ENCODE peak calls at places on chromosomes 4 and X, in nine cellular contexts. One of them, this sample, is unnamed.

GRCh38 chrX:2642791-2643190 is 48.3 kb upstream of the CD99 start:
- DNase-seq in CD4-positive, alpha-beta T cell: no peak
- DNase-seq in fibroblast of lung: peak
- DNase-seq in GM23338: no peak
- DNase-seq in GM12865: no peak
- DNase-seq in endodermal cell: no peak
- DNase-seq in GM13977: no peak
- DNase-seq in cardiac fibroblast: no peak
- DNase-seq in tibial artery: no peak
- DNase-seq in this sample: no peak

GRCh38 chr4:182343435-182343834 is 100.2 kb downstream of the TENM3 start:
- DNase-seq in CD4-positive, alpha-beta T cell: no peak
- DNase-seq in fibroblast of lung: no peak
- DNase-seq in GM23338: peak
- DNase-seq in GM12865: no peak
- DNase-seq in endodermal cell: peak
- DNase-seq in GM13977: no peak
- DNase-seq in cardiac fibroblast: no peak
- DNase-seq in tibial artery: no peak
- DNase-seq in this sample: no peak

GRCh38 chr4:159549092-159549491 is 446.2 kb downstream of the RAPGEF2 start:
- DNase-seq in CD4-positive, alpha-beta T cell: no peak
- DNase-seq in fibroblast of lung: peak
- DNase-seq in GM23338: no peak
- DNase-seq in GM12865: no peak
- DNase-seq in endodermal cell: no peak
- DNase-seq in GM13977: no peak
- DNase-seq in cardiac fibroblast: no peak
- DNase-seq in tibial artery: no peak
- DNase-seq in this sample: no peak

GRCh38 chrX:107226766-107227165 is 20.4 kb downstream of the DNAAF6 start:
- DNase-seq in CD4-positive, alpha-beta T cell: no peak
- DNase-seq in fibroblast of lung: no peak
- DNase-seq in GM23338: no peak
- DNase-seq in GM12865: no peak
- DNase-seq in endodermal cell: no peak
- DNase-seq in GM13977: no peak
- DNase-seq in cardiac fibroblast: no peak
- DNase-seq in tibial artery: no peak
- DNase-seq in this sample: no peak

GRCh38 chr4:16055937-16056336 is 27.9 kb downstream of the PROM1 start:
- DNase-seq in CD4-positive, alpha-beta T cell: no peak
- DNase-seq in fibroblast of lung: no peak
- DNase-seq in GM23338: no peak
- DNase-seq in GM12865: no peak
- DNase-seq in endodermal cell: no peak
- DNase-seq in GM13977: no peak
- DNase-seq in cardiac fibroblast: no peak
- DNase-seq in tibial artery: no peak
- DNase-seq in this sample: no peak

GRCh38 chr4:70197842-70198241 is 2.3 kb downstream of the ODAM start:
- DNase-seq in CD4-positive, alpha-beta T cell: no peak
- DNase-seq in fibroblast of lung: peak
- DNase-seq in GM23338: peak
- DNase-seq in GM12865: no peak
- DNase-seq in endodermal cell: peak
- DNase-seq in GM13977: no peak
- DNase-seq in cardiac fibroblast: no peak
- DNase-seq in tibial artery: no peak
- DNase-seq in this sample: no peak

GRCh38 chr4:39285111-39285795 is 80.9 kb downstream of the RFC1 start:
- DNase-seq in CD4-positive, alpha-beta T cell: no peak
- DNase-seq in fibroblast of lung: no peak
- DNase-seq in GM23338: no peak
- DNase-seq in GM12865: no peak
- DNase-seq in endodermal cell: no peak
- DNase-seq in GM13977: no peak
- DNase-seq in cardiac fibroblast: no peak
- DNase-seq in tibial artery: no peak
- DNase-seq in this sample: no peak

GRCh38 chr4:87469390-87469789 is 47.0 kb downstream of the NUDT9 start:
- DNase-seq in CD4-positive, alpha-beta T cell: no peak
- DNase-seq in fibroblast of lung: peak
- DNase-seq in GM23338: no peak
- DNase-seq in GM12865: peak
- DNase-seq in endodermal cell: no peak
- DNase-seq in GM13977: no peak
- DNase-seq in cardiac fibroblast: peak
- DNase-seq in tibial artery: no peak
- DNase-seq in this sample: no peak

GRCh38 chr4:123811763-123812390 is 415.3 kb downstream of the SPRY1 start:
- DNase-seq in CD4-positive, alpha-beta T cell: no peak
- DNase-seq in fibroblast of lung: no peak
- DNase-seq in GM23338: no peak
- DNase-seq in GM12865: peak
- DNase-seq in endodermal cell: no peak
- DNase-seq in GM13977: no peak
- DNase-seq in cardiac fibroblast: no peak
- DNase-seq in tibial artery: no peak
- DNase-seq in this sample: peak

GRCh38 chr4:144174401-144175067 is 34.0 kb upstream of the GYPA start:
- DNase-seq in CD4-positive, alpha-beta T cell: no peak
- DNase-seq in fibroblast of lung: peak
- DNase-seq in GM23338: peak
- DNase-seq in GM12865: peak
- DNase-seq in endodermal cell: no peak
- DNase-seq in GM13977: peak
- DNase-seq in cardiac fibroblast: peak
- DNase-seq in tibial artery: no peak
- DNase-seq in this sample: peak

GRCh38 chrX:110408949-110409588 is 50.4 kb downstream of the RTL9 start:
- DNase-seq in CD4-positive, alpha-beta T cell: no peak
- DNase-seq in fibroblast of lung: no peak
- DNase-seq in GM23338: no peak
- DNase-seq in GM12865: no peak
- DNase-seq in endodermal cell: no peak
- DNase-seq in GM13977: no peak
- DNase-seq in cardiac fibroblast: peak
- DNase-seq in tibial artery: no peak
- DNase-seq in this sample: no peak

GRCh38 chrX:80765226-80765625 is 44.5 kb downstream of the BRWD3 start:
- DNase-seq in CD4-positive, alpha-beta T cell: no peak
- DNase-seq in fibroblast of lung: peak
- DNase-seq in GM23338: peak
- DNase-seq in GM12865: no peak
- DNase-seq in endodermal cell: no peak
- DNase-seq in GM13977: no peak
- DNase-seq in cardiac fibroblast: peak
- DNase-seq in tibial artery: no peak
- DNase-seq in this sample: no peak

GRCh38 chr4:22458112-22458511 is 57.8 kb downstream of the ADGRA3 start:
- DNase-seq in CD4-positive, alpha-beta T cell: no peak
- DNase-seq in fibroblast of lung: no peak
- DNase-seq in GM23338: no peak
- DNase-seq in GM12865: no peak
- DNase-seq in endodermal cell: no peak
- DNase-seq in GM13977: no peak
- DNase-seq in cardiac fibroblast: no peak
- DNase-seq in tibial artery: no peak
- DNase-seq in this sample: no peak

GRCh38 chr4:176492648-176493302 is 173.0 kb downstream of the SPCS3 start:
- DNase-seq in CD4-positive, alpha-beta T cell: no peak
- DNase-seq in fibroblast of lung: peak
- DNase-seq in GM23338: no peak
- DNase-seq in GM12865: peak
- DNase-seq in endodermal cell: no peak
- DNase-seq in GM13977: peak
- DNase-seq in cardiac fibroblast: peak
- DNase-seq in tibial artery: no peak
- DNase-seq in this sample: peak

GRCh38 chrX:13599491-13599890 is 30.1 kb downstream of the EGFL6 start:
- DNase-seq in CD4-positive, alpha-beta T cell: no peak
- DNase-seq in fibroblast of lung: no peak
- DNase-seq in GM23338: no peak
- DNase-seq in GM12865: no peak
- DNase-seq in endodermal cell: no peak
- DNase-seq in GM13977: no peak
- DNase-seq in cardiac fibroblast: no peak
- DNase-seq in tibial artery: no peak
- DNase-seq in this sample: no peak

GRCh38 chrX:13597928-13598327 is 28.5 kb downstream of the EGFL6 start:
- DNase-seq in CD4-positive, alpha-beta T cell: no peak
- DNase-seq in fibroblast of lung: peak
- DNase-seq in GM23338: no peak
- DNase-seq in GM12865: no peak
- DNase-seq in endodermal cell: no peak
- DNase-seq in GM13977: no peak
- DNase-seq in cardiac fibroblast: no peak
- DNase-seq in tibial artery: no peak
- DNase-seq in this sample: no peak

DNA sequence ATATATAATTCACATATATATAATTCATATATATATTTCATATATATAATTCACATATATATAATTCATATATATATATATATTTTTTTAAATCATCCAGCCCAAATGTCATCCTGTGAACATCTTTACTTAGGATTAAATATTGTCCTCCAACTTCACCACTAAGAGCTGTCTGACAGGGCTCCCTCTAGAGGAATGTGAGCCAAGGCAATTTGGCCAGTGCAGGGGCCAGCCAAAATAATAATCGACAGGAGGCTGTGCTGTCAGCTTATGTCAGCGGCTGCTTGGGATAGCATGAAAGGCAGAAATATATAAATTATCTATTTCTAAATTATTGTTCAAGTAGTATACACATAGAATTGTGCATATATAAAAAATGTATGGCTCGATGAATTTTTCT is 29.5 kb downstream of the EGFL6 start:
- DNase-seq in CD4-positive, alpha-beta T cell: no peak
- DNase-seq in fibroblast of lung: no peak
- DNase-seq in GM23338: peak
- DNase-seq in GM12865: no peak
- DNase-seq in endodermal cell: no peak
- DNase-seq in GM13977: no peak
- DNase-seq in cardiac fibroblast: peak
- DNase-seq in tibial artery: no peak
- DNase-seq in this sample: no peak
- TF ChIP-seq CTCF in CD4-positive, alpha-beta T cell: no peak
- TF ChIP-seq CTCF in fibroblast of lung: peak
- TF ChIP-seq CTCF in GM23338: peak
- TF ChIP-seq CTCF in GM12865: no peak
- TF ChIP-seq CTCF in endodermal cell: peak
- TF ChIP-seq CTCF in GM13977: peak
- TF ChIP-seq CTCF in cardiac fibroblast: peak
- TF ChIP-seq CTCF in tibial artery: no peak
- TF ChIP-seq CTCF in this sample: peak

GRCh38 chr4:8886625-8887406 is 15.2 kb upstream of the HMX1 start:
- DNase-seq in CD4-positive, alpha-beta T cell: no peak
- DNase-seq in fibroblast of lung: no peak
- DNase-seq in GM23338: no peak
- DNase-seq in GM12865: no peak
- DNase-seq in endodermal cell: no peak
- DNase-seq in GM13977: no peak
- DNase-seq in cardiac fibroblast: no peak
- DNase-seq in tibial artery: no peak
- DNase-seq in this sample: no peak
- TF ChIP-seq CTCF in CD4-positive, alpha-beta T cell: no peak
- TF ChIP-seq CTCF in fibroblast of lung: peak
- TF ChIP-seq CTCF in GM23338: peak
- TF ChIP-seq CTCF in GM12865: peak
- TF ChIP-seq CTCF in endodermal cell: peak
- TF ChIP-seq CTCF in GM13977: peak
- TF ChIP-seq CTCF in cardiac fibroblast: peak
- TF ChIP-seq CTCF in tibial artery: no peak
- TF ChIP-seq CTCF in this sample: peak

DNA sequence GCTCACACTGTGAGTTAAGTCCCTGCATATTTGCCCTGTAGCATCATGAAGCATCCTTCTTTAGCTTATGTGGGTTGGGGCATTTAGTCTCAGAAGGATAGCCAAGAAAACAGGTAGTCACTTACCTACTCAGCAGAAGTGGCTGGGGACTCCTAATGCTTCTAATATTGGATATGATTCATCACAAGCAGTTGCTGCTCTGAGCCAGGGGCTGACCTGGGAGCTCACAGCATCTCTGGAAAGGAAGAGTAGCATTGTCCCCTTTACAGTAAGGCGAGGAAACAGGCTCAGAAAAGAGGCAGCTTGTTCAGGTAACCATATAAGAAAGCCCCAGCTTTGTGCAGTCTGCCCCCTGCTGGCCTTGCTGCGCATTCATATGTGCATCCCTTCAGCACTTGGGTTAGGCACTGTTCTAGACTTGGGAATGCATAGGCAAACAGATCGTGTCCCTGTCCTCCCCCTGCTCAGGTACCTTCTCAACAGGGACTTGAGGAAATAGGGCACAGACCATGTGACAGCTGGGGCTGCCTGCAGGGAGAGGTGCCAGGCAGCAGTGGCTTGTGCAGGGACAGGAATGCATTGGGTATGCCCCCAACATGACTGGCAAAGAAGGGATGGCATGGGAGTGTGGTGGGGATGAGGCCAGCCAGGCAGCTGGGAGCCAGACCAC is 35.7 kb upstream of the TBC1D14 start:
- DNase-seq in CD4-positive, alpha-beta T cell: peak
- DNase-seq in fibroblast of lung: peak
- DNase-seq in GM23338: peak
- DNase-seq in GM12865: peak
- DNase-seq in endodermal cell: peak
- DNase-seq in GM13977: peak
- DNase-seq in cardiac fibroblast: peak
- DNase-seq in tibial artery: peak
- DNase-seq in this sample: peak
- TF ChIP-seq CTCF in CD4-positive, alpha-beta T cell: peak
- TF ChIP-seq CTCF in fibroblast of lung: peak
- TF ChIP-seq CTCF in GM23338: peak
- TF ChIP-seq CTCF in GM12865: peak
- TF ChIP-seq CTCF in endodermal cell: peak
- TF ChIP-seq CTCF in GM13977: peak
- TF ChIP-seq CTCF in cardiac fibroblast: peak
- TF ChIP-seq CTCF in tibial artery: peak
- TF ChIP-seq CTCF in this sample: peak

DNA sequence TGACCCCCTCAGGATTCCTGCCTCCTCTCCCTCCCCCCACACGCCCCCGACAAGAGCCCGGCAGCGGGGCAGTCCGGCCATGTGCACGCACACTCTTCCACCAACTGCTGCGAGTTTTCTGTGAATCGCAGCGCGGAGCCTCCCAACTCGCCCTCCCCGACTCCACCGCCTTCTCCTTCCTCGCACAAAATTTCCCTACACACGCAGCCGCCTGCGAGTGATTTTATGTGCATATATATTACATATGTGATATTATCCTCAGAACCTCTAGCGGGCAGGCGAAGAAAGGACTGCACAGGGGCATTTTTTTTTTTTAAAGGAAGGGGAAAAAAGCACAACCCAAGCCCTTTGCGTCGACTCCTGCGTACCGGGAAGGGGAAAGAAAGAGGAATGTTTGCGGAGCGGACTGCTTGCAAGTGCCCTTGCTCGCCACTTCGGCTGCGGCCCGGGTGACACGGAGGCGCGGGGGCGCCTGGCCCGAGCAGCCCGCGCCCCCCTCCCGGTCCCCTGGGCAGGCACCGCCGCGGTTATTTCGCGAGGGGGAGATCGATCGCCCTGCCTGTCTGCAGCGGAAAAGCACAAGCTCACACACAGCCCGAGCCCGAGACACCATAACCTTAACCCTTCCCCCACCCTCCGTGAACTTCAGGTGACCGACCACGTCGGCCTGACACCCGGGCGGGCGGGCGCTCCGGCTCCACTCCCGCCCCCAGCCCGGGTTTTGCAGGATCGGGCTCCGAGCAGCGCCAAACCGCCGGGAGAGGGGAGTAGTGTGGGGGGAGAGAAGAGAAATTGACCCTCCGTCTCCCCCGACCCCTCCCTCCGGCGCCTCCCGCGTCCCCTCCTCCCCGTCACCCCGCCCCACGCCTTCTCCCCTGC is 2.2 kb downstream of the ZNF827 start:
- DNase-seq in CD4-positive, alpha-beta T cell: peak
- DNase-seq in fibroblast of lung: peak
- DNase-seq in GM23338: peak
- DNase-seq in GM12865: peak
- DNase-seq in endodermal cell: peak
- DNase-seq in GM13977: peak
- DNase-seq in cardiac fibroblast: peak
- DNase-seq in tibial artery: peak
- DNase-seq in this sample: peak
- TF ChIP-seq CTCF in CD4-positive, alpha-beta T cell: peak
- TF ChIP-seq CTCF in fibroblast of lung: no peak
- TF ChIP-seq CTCF in GM23338: no peak
- TF ChIP-seq CTCF in GM12865: peak
- TF ChIP-seq CTCF in endodermal cell: no peak
- TF ChIP-seq CTCF in GM13977: peak
- TF ChIP-seq CTCF in cardiac fibroblast: peak
- TF ChIP-seq CTCF in tibial artery: peak
- TF ChIP-seq CTCF in this sample: peak

This sample was measured in GM12864.